ENCODE peak calls at places on chromosomes 16 and 17, in six cellular contexts. Q is lung microvascular endothelial cell, D is hypothalamus, O is T-cell, X is mesendoderm, K is HuH-7.5. W is an unnamed sample.

GRCh38 chr17:72699566-72699965 is 392.9 kb downstream of the SLC39A11 start:
- DNase-seq in Q (no peak), D (peak), O (no peak), X (no peak), K (no peak), W (peak)

GRCh38 chr17:37147301-37147812 is 198.6 kb downstream of the AATF start:
- DNase-seq in Q (peak), D (no peak), O (no peak), X (no peak), K (peak), W (no peak)

GRCh38 chr16:70331588-70332358 is 14.9 kb upstream of the DDX19A start:
- DNase-seq in Q (peak), D (no peak), O (peak), X (peak), K (no peak), W (peak)

GRCh38 chr16:47392114-47392513 is 68.7 kb downstream of the ITFG1 start:
- DNase-seq in Q (no peak), D (no peak), O (no peak), X (no peak), K (no peak), W (no peak)

GRCh38 chr16:27264151-27264550 is 4.4 kb downstream of the NSMCE1 start:
- DNase-seq in Q (peak), D (no peak), O (no peak), X (peak), K (no peak), W (peak)

GRCh38 chr17:63033142-63033541 is 67.1 kb downstream of the TANC2 start:
- DNase-seq in Q (no peak), D (no peak), O (no peak), X (peak), K (no peak), W (no peak)

GRCh38 chr17:54860617-54861468 is 39.8 kb upstream of the TOM1L1 start:
- DNase-seq in Q (no peak), D (no peak), O (no peak), X (peak), K (no peak), W (no peak)

GRCh38 chr17:29151567-29151966 is 28.6 kb downstream of the MYO18A start:
- DNase-seq in Q (no peak), D (no peak), O (no peak), X (peak), K (peak), W (peak)

GRCh38 chr17:17994770-17995169 is 22.1 kb downstream of the DRC3 start:
- DNase-seq in Q (no peak), D (no peak), O (no peak), X (no peak), K (no peak), W (peak)

GRCh38 chr17:82601447-82602000 is 46.7 kb downstream of the WDR45B start:
- DNase-seq in Q (no peak), D (no peak), O (no peak), X (no peak), K (no peak), W (no peak)

W was measured in GM23248.